ENCODE peak calls at places on chromosomes 3 and 15, in seven cellular contexts. One of them, this sample, is unnamed.

GRCh38 chr3:133675631-133676335 is 14.0 kb upstream of the TOPBP1 start:
- DNase-seq in cardiac fibroblast: no peak
- DNase-seq in psoas muscle: no peak
- DNase-seq in AG04450: no peak
- DNase-seq in fibroblast of the aortic adventitia: no peak
- DNase-seq in fibroblast of pulmonary artery: no peak
- DNase-seq in AG10803: no peak
- DNase-seq in this sample: no peak

GRCh38 chr3:27105904-27106303 is 263.3 kb downstream of the NEK10 start:
- DNase-seq in AG10803: no peak
- DNase-seq in AG04450: no peak
- DNase-seq in psoas muscle: no peak
- DNase-seq in fibroblast of pulmonary artery: no peak
- DNase-seq in cardiac fibroblast: no peak
- DNase-seq in fibroblast of the aortic adventitia: no peak
- DNase-seq in this sample: no peak

GRCh38 chr15:40092416-40093223 is 16.1 kb downstream of the BMF start:
- DNase-seq in psoas muscle: peak
- DNase-seq in AG10803: peak
- DNase-seq in cardiac fibroblast: peak
- DNase-seq in fibroblast of pulmonary artery: peak
- DNase-seq in fibroblast of the aortic adventitia: peak
- DNase-seq in AG04450: peak
- DNase-seq in this sample: peak

GRCh38 chr3:112646623-112647022 is 5.7 kb upstream of the CCDC80 start:
- DNase-seq in AG10803: no peak
- DNase-seq in AG04450: no peak
- DNase-seq in fibroblast of pulmonary artery: no peak
- DNase-seq in psoas muscle: no peak
- DNase-seq in cardiac fibroblast: no peak
- DNase-seq in fibroblast of the aortic adventitia: no peak
- DNase-seq in this sample: no peak

GRCh38 chr15:65981837-65982696 is 112.8 kb downstream of the RAB11A start:
- DNase-seq in fibroblast of pulmonary artery: no peak
- DNase-seq in psoas muscle: no peak
- DNase-seq in AG04450: no peak
- DNase-seq in cardiac fibroblast: no peak
- DNase-seq in fibroblast of the aortic adventitia: no peak
- DNase-seq in AG10803: no peak
- DNase-seq in this sample: peak

GRCh38 chr3:50370594-50370993 is 11.3 kb upstream of the TMEM115 start:
- DNase-seq in AG04450: no peak
- DNase-seq in AG10803: no peak
- DNase-seq in fibroblast of the aortic adventitia: no peak
- DNase-seq in psoas muscle: no peak
- DNase-seq in cardiac fibroblast: no peak
- DNase-seq in fibroblast of pulmonary artery: peak
- DNase-seq in this sample: peak

GRCh38 chr3:143321058-143321769 is 201.6 kb downstream of the CHST2 start:
- DNase-seq in AG04450: no peak
- DNase-seq in AG10803: no peak
- DNase-seq in psoas muscle: no peak
- DNase-seq in fibroblast of pulmonary artery: no peak
- DNase-seq in cardiac fibroblast: no peak
- DNase-seq in fibroblast of the aortic adventitia: no peak
- DNase-seq in this sample: no peak

GRCh38 chr15:66619152-66619903 is 53.5 kb upstream of the LCTL start:
- DNase-seq in AG10803: peak
- DNase-seq in fibroblast of the aortic adventitia: peak
- DNase-seq in cardiac fibroblast: peak
- DNase-seq in fibroblast of pulmonary artery: peak
- DNase-seq in psoas muscle: peak
- DNase-seq in AG04450: peak
- DNase-seq in this sample: peak

GRCh38 chr3:195094211-195094921 is 176.6 kb downstream of the XXYLT1 start:
- DNase-seq in fibroblast of the aortic adventitia: no peak
- DNase-seq in AG10803: no peak
- DNase-seq in cardiac fibroblast: no peak
- DNase-seq in AG04450: no peak
- DNase-seq in fibroblast of pulmonary artery: no peak
- DNase-seq in psoas muscle: peak
- DNase-seq in this sample: no peak

GRCh38 chr15:88653200-88654064 is 14.6 kb downstream of the ISG20 start:
- DNase-seq in fibroblast of the aortic adventitia: no peak
- DNase-seq in cardiac fibroblast: no peak
- DNase-seq in AG04450: no peak
- DNase-seq in psoas muscle: no peak
- DNase-seq in fibroblast of pulmonary artery: no peak
- DNase-seq in AG10803: no peak
- DNase-seq in this sample: no peak

GRCh38 chr3:102142379-102143058 is 292.3 kb upstream of the ZPLD1 start:
- DNase-seq in cardiac fibroblast: peak
- DNase-seq in fibroblast of the aortic adventitia: peak
- DNase-seq in AG10803: no peak
- DNase-seq in fibroblast of pulmonary artery: peak
- DNase-seq in AG04450: no peak
- DNase-seq in psoas muscle: no peak
- DNase-seq in this sample: no peak

GRCh38 chr15:96316953-96317629 is 13.4 kb upstream of the NR2F2 start:
- DNase-seq in cardiac fibroblast: peak
- DNase-seq in fibroblast of pulmonary artery: no peak
- DNase-seq in fibroblast of the aortic adventitia: no peak
- DNase-seq in AG04450: no peak
- DNase-seq in psoas muscle: no peak
- DNase-seq in AG10803: no peak
- DNase-seq in this sample: no peak

GRCh38 chr15:73264881-73265280 is 103.9 kb downstream of the HCN4 start:
- DNase-seq in psoas muscle: no peak
- DNase-seq in fibroblast of pulmonary artery: no peak
- DNase-seq in fibroblast of the aortic adventitia: no peak
- DNase-seq in cardiac fibroblast: no peak
- DNase-seq in AG10803: no peak
- DNase-seq in AG04450: no peak
- DNase-seq in this sample: no peak

GRCh38 chr3:13404625-13405452 is 15.3 kb downstream of the NUP210 start:
- DNase-seq in fibroblast of pulmonary artery: no peak
- DNase-seq in AG04450: no peak
- DNase-seq in fibroblast of the aortic adventitia: no peak
- DNase-seq in AG10803: no peak
- DNase-seq in psoas muscle: no peak
- DNase-seq in cardiac fibroblast: no peak
- DNase-seq in this sample: no peak

GRCh38 chr3:123124936-123125335 is 58.1 kb downstream of the PDIA5 start:
- DNase-seq in AG10803: no peak
- DNase-seq in psoas muscle: no peak
- DNase-seq in cardiac fibroblast: no peak
- DNase-seq in AG04450: no peak
- DNase-seq in fibroblast of the aortic adventitia: no peak
- DNase-seq in fibroblast of pulmonary artery: no peak
- DNase-seq in this sample: no peak

GRCh38 chr15:69025320-69025719 is 10.8 kb downstream of the NOX5 start:
- DNase-seq in psoas muscle: no peak
- DNase-seq in AG04450: no peak
- DNase-seq in fibroblast of the aortic adventitia: no peak
- DNase-seq in cardiac fibroblast: no peak
- DNase-seq in fibroblast of pulmonary artery: no peak
- DNase-seq in AG10803: no peak
- DNase-seq in this sample: no peak

GRCh38 chr3:99875573-99875924 is 57.9 kb downstream of the CMSS1 start:
- DNase-seq in psoas muscle: no peak
- DNase-seq in AG04450: no peak
- DNase-seq in fibroblast of the aortic adventitia: peak
- DNase-seq in cardiac fibroblast: peak
- DNase-seq in fibroblast of pulmonary artery: peak
- DNase-seq in AG10803: peak
- DNase-seq in this sample: peak

GRCh38 chr3:107128942-107129341 is 248.3 kb upstream of the CCDC54 start:
- DNase-seq in AG10803: no peak
- DNase-seq in fibroblast of the aortic adventitia: no peak
- DNase-seq in fibroblast of pulmonary artery: peak
- DNase-seq in AG04450: no peak
- DNase-seq in cardiac fibroblast: peak
- DNase-seq in psoas muscle: no peak
- DNase-seq in this sample: no peak

GRCh38 chr3:160001850-160002623 is 13.4 kb downstream of the IL12A start:
- DNase-seq in fibroblast of pulmonary artery: no peak
- DNase-seq in AG04450: no peak
- DNase-seq in AG10803: no peak
- DNase-seq in fibroblast of the aortic adventitia: no peak
- DNase-seq in psoas muscle: no peak
- DNase-seq in cardiac fibroblast: no peak
- DNase-seq in this sample: no peak

GRCh38 chr3:155070932-155071387 is 9.2 kb upstream of the MME start:
- DNase-seq in AG10803: peak
- DNase-seq in psoas muscle: peak
- DNase-seq in fibroblast of the aortic adventitia: peak
- DNase-seq in fibroblast of pulmonary artery: peak
- DNase-seq in AG04450: peak
- DNase-seq in cardiac fibroblast: peak
- DNase-seq in this sample: peak

GRCh38 chr3:58260733-58261132 is 23.1 kb downstream of the ABHD6 start:
- DNase-seq in fibroblast of the aortic adventitia: no peak
- DNase-seq in fibroblast of pulmonary artery: peak
- DNase-seq in AG04450: no peak
- DNase-seq in AG10803: peak
- DNase-seq in cardiac fibroblast: peak
- DNase-seq in psoas muscle: peak
- DNase-seq in this sample: peak

GRCh38 chr3:142993958-142994442 is 7.4 kb upstream of the U2SURP start:
- DNase-seq in AG10803: peak
- DNase-seq in cardiac fibroblast: peak
- DNase-seq in fibroblast of pulmonary artery: peak
- DNase-seq in AG04450: peak
- DNase-seq in fibroblast of the aortic adventitia: peak
- DNase-seq in psoas muscle: peak
- DNase-seq in this sample: peak

GRCh38 chr3:52277972-52278509 is 408 bp downstream of the WDR82 start:
- DNase-seq in cardiac fibroblast: no peak
- DNase-seq in AG10803: peak
- DNase-seq in fibroblast of the aortic adventitia: peak
- DNase-seq in AG04450: no peak
- DNase-seq in fibroblast of pulmonary artery: peak
- DNase-seq in psoas muscle: peak
- DNase-seq in this sample: no peak
- TF ChIP-seq CTCF in cardiac fibroblast: peak
- TF ChIP-seq CTCF in AG10803: peak
- TF ChIP-seq CTCF in fibroblast of the aortic adventitia: peak
- TF ChIP-seq CTCF in AG04450: peak
- TF ChIP-seq CTCF in fibroblast of pulmonary artery: peak
- TF ChIP-seq CTCF in psoas muscle: peak
- TF ChIP-seq CTCF in this sample: peak

DNA sequence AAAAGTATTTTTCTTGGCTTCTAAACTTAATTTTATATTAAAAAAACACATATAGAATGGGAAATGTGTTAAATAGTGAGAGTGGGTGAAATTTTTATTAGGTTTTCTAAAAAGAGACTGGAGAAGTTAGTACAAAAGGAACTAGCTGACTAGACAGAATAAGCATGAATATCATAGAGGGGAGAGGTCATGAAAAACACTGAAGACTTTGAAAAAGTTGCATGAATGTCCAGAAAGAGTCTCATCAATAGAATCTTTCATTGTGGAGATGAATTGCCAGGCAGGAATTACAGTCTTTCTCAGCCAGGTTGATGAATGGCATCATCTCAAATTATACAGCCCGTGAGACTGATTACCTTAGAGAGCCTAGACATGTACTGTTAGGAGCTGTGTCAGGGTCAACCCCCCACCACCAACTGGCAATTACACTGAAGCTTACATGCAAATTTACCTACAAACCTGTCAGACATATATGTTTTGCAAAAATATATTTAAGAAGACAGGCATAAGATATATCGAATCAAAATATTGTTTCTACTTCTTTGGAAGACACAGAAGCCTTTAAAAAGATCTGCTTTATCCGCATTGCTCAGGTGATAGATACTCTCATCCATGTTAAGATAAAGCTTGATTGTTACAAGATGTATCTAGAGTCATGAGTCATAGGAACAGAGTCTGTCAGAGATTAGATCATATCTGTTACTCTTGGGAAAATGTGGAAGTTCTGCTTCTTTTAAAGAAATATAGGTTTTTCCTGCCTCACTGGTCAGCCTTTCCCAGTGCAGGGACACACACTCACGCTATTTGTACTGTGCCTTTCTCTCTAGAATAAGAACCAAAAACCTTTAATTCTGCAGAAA is 34.8 kb upstream of the PFN2 start:
- DNase-seq in fibroblast of the aortic adventitia: peak
- DNase-seq in AG10803: peak
- DNase-seq in psoas muscle: no peak
- DNase-seq in fibroblast of pulmonary artery: no peak
- DNase-seq in cardiac fibroblast: peak
- DNase-seq in AG04450: no peak
- DNase-seq in this sample: peak
- H3K4me3 ChIP-seq in fibroblast of the aortic adventitia: no peak
- H3K4me3 ChIP-seq in AG10803: no peak
- H3K4me3 ChIP-seq in psoas muscle: no peak
- H3K4me3 ChIP-seq in fibroblast of pulmonary artery: no peak
- H3K4me3 ChIP-seq in cardiac fibroblast: no peak
- H3K4me3 ChIP-seq in AG04450: no peak
- H3K4me3 ChIP-seq in this sample: no peak

GRCh38 chr15:61025283-61025682 is 203.8 kb downstream of the RORA start:
- DNase-seq in psoas muscle: no peak
- DNase-seq in fibroblast of the aortic adventitia: no peak
- DNase-seq in AG10803: peak
- DNase-seq in fibroblast of pulmonary artery: no peak
- DNase-seq in cardiac fibroblast: peak
- DNase-seq in AG04450: no peak
- DNase-seq in this sample: no peak
- TF ChIP-seq CTCF in psoas muscle: no peak
- TF ChIP-seq CTCF in fibroblast of the aortic adventitia: no peak
- TF ChIP-seq CTCF in AG10803: peak
- TF ChIP-seq CTCF in fibroblast of pulmonary artery: no peak
- TF ChIP-seq CTCF in cardiac fibroblast: no peak
- TF ChIP-seq CTCF in AG04450: no peak
- TF ChIP-seq CTCF in this sample: no peak

GRCh38 chr15:26773917-26774316 is 1.1 kb upstream of the GABRB3 start:
- DNase-seq in psoas muscle: no peak
- DNase-seq in cardiac fibroblast: no peak
- DNase-seq in fibroblast of the aortic adventitia: no peak
- DNase-seq in AG10803: no peak
- DNase-seq in AG04450: no peak
- DNase-seq in fibroblast of pulmonary artery: no peak
- DNase-seq in this sample: no peak

GRCh38 chr15:26771917-26772587 is 814 bp downstream of the GABRB3 start:
- DNase-seq in AG10803: no peak
- DNase-seq in psoas muscle: no peak
- DNase-seq in fibroblast of the aortic adventitia: no peak
- DNase-seq in fibroblast of pulmonary artery: peak
- DNase-seq in cardiac fibroblast: peak
- DNase-seq in AG04450: no peak
- DNase-seq in this sample: no peak

GRCh38 chr15:26773485-26773877 is 615 bp upstream of the GABRB3 start:
- DNase-seq in AG10803: no peak
- DNase-seq in AG04450: no peak
- DNase-seq in fibroblast of pulmonary artery: no peak
- DNase-seq in fibroblast of the aortic adventitia: no peak
- DNase-seq in cardiac fibroblast: no peak
- DNase-seq in psoas muscle: no peak
- DNase-seq in this sample: no peak

GRCh38 chr15:26772588-26773484 is at the start of gene GABRB3:
- DNase-seq in fibroblast of the aortic adventitia: no peak
- DNase-seq in fibroblast of pulmonary artery: peak
- DNase-seq in AG04450: no peak
- DNase-seq in psoas muscle: peak
- DNase-seq in AG10803: peak
- DNase-seq in cardiac fibroblast: peak
- DNase-seq in this sample: no peak

GRCh38 chr15:26771168-26771916 is 1.5 kb downstream of the GABRB3 start:
- DNase-seq in cardiac fibroblast: no peak
- DNase-seq in fibroblast of pulmonary artery: no peak
- DNase-seq in fibroblast of the aortic adventitia: no peak
- DNase-seq in AG10803: no peak
- DNase-seq in AG04450: no peak
- DNase-seq in psoas muscle: peak
- DNase-seq in this sample: no peak
- H3K4me3 ChIP-seq in cardiac fibroblast: no peak
- H3K4me3 ChIP-seq in fibroblast of pulmonary artery: no peak
- H3K4me3 ChIP-seq in fibroblast of the aortic adventitia: no peak
- H3K4me3 ChIP-seq in AG10803: no peak
- H3K4me3 ChIP-seq in AG04450: no peak
- H3K4me3 ChIP-seq in psoas muscle: peak
- H3K4me3 ChIP-seq in this sample: no peak

This sample was measured in foreskin fibroblast.